ENCODE peak calls at places on chromosomes 16 and 17, in eight cellular contexts. N is CD4-positive, CD25-positive, alpha-beta regulatory T cell; P is pancreas; B is activated CD4-positive, alpha-beta T cell treated with anti-CD3 and anti-CD28 coated beads for 1 hour; M is mesendoderm; T is NCI-H460; W is lung microvascular endothelial cell; H is AG10803. D is an unnamed sample.
A peak's percentile ranks its signal among the peaks of the same experiment; 100 is the strongest.

GRCh38 chr17:72572604-72573491 is 452.0 kb downstream of the SOX9 start:
- DNase-seq in M (no peak), T (no peak), B (no peak), W (no peak), H (peak; percentile 29), N (no peak), P (no peak), D (no peak)

GRCh38 chr17:32100971-32101631 is 41.2 kb upstream of the RHOT1 start:
- DNase-seq in T (no peak), B (no peak), W (no peak), H (no peak), P (peak; percentile 64), N (no peak), M (no peak), D (no peak)

GRCh38 chr16:87351320-87351698 is 32.3 kb downstream of the FBXO31 start:
- DNase-seq in T (no peak), B (no peak), M (no peak), H (peak; percentile 14), W (no peak), N (no peak), P (no peak), D (peak; percentile 57)

GRCh38 chr17:13601317-13601775 is 383 bp downstream of the HS3ST3A1 start:
- DNase-seq in P (no peak), W (no peak), M (no peak), B (no peak), N (peak; percentile 15), T (no peak), H (no peak), D (no peak)

GRCh38 chr17:7416323-7416722 is 3.8 kb upstream of the SPEM1 start:
- DNase-seq in B (no peak), W (no peak), P (no peak), M (no peak), T (no peak), N (peak; percentile 33), H (no peak), D (no peak)

GRCh38 chr17:62705116-62705515 is 77.6 kb downstream of the MRC2 start:
- DNase-seq in B (no peak), P (no peak), W (peak; percentile 57), T (no peak), M (peak; percentile 86), H (no peak), N (no peak), D (peak; percentile 45)

GRCh38 chr17:37081287-37081686 is 132.5 kb downstream of the AATF start:
- DNase-seq in H (no peak), W (peak; percentile 24), N (no peak), P (no peak), M (peak; percentile 58), B (no peak), T (no peak), D (no peak)

GRCh38 chr16:976389-976931 is 5.1 kb upstream of the SOX8 start:
- DNase-seq in T (no peak), M (no peak), H (no peak), B (no peak), P (no peak), N (no peak), W (no peak), D (peak; percentile 64)

GRCh38 chr17:74442670-74443515 is 11.0 kb downstream of the GPRC5C start:
- DNase-seq in W (no peak), M (no peak), N (no peak), H (peak; percentile 12), P (peak; percentile 96), T (no peak), B (no peak), D (no peak)

GRCh38 chr17:52096056-52096455 is 62.5 kb downstream of the CA10 start:
- DNase-seq in H (no peak), P (no peak), W (no peak), N (no peak), T (no peak), M (no peak), B (no peak), D (no peak)

GRCh38 chr17:29980261-29980660 is 38.8 kb downstream of the EFCAB5 start:
- DNase-seq in N (no peak), B (no peak), P (no peak), T (no peak), W (no peak), H (no peak), M (no peak), D (no peak)

GRCh38 chr17:48992433-48992832 is 4.8 kb upstream of the IGF2BP1 start:
- DNase-seq in H (no peak), B (no peak), N (no peak), T (no peak), W (no peak), P (no peak), M (no peak), D (no peak)

GRCh38 chr17:79892457-79893236 is 53.4 kb upstream of the CBX4 start:
- DNase-seq in H (no peak), W (no peak), T (no peak), P (no peak), M (no peak), B (no peak), N (no peak), D (no peak)

GRCh38 chr17:21213491-21214014 is 408 bp downstream of the TMEM11 start:
- DNase-seq in M (no peak), P (no peak), B (no peak), W (peak; percentile 50), H (no peak), T (no peak), N (no peak), D (no peak)

GRCh38 chr16:49821614-49822282 is 34.2 kb downstream of the ZNF423 start:
- DNase-seq in N (no peak), H (no peak), P (no peak), M (peak; percentile 44), B (no peak), W (no peak), T (no peak), D (peak; percentile 49)

GRCh38 chr17:32998111-32998892 is 6.7 kb downstream of the SPACA3 start:
- DNase-seq in B (peak; percentile 49), P (peak; percentile 82), T (peak; percentile 56), W (peak; percentile 60), M (peak; percentile 82), N (peak; percentile 52), H (peak; percentile 71), D (peak; percentile 89)

GRCh38 chr17:71432378-71433315 is 688.2 kb upstream of the SOX9 start:
- DNase-seq in B (no peak), H (no peak), M (no peak), N (no peak), P (no peak), T (no peak), W (no peak), D (no peak)

GRCh38 chr16:85378145-85379040 is 234.7 kb upstream of the GSE1 start:
- DNase-seq in N (no peak), H (no peak), B (no peak), M (no peak), P (no peak), T (no peak), W (no peak), D (no peak)

GRCh38 chr17:7634384-7634783 is 4.4 kb downstream of the SHBG start:
- DNase-seq in P (no peak), T (peak; percentile 53), W (peak; percentile 52), N (no peak), M (peak; percentile 83), H (no peak), B (no peak), D (peak; percentile 77)

GRCh38 chr16:83856846-83857245 is 42.1 kb upstream of the MLYCD start:
- DNase-seq in N (no peak), M (no peak), B (no peak), H (peak; percentile 8), P (no peak), T (no peak), W (no peak), D (no peak)

GRCh38 chr17:50686494-50687199 is 21.1 kb downstream of the ANKRD40 start:
- DNase-seq in M (peak; percentile 75), B (no peak), P (peak; percentile 92), T (no peak), N (no peak), H (peak; percentile 93), W (peak; percentile 56), D (no peak)